ENCODE peak calls at places on chromosomes 4 and X, in four cellular contexts. One of them, this sample, is unnamed.

GRCh38 chr4:77025643-77026321 is 50.0 kb downstream of the CCNI start:
- DNase-seq in stimulated activated CD4-positive, alpha-beta T cell treated with anti-CD3 and anti-CD28 coated beads, Interleukin-12 subunit alpha, Interleukin-12 subunit beta, amount 100 ng/mL, for 4 hours: no peak
- DNase-seq in SW480: no peak
- DNase-seq in RPMI7951: peak
- DNase-seq in this sample: no peak

GRCh38 chrX:123481908-123482873 is 250.7 kb downstream of the THOC2 start:
- DNase-seq in stimulated activated CD4-positive, alpha-beta T cell treated with anti-CD3 and anti-CD28 coated beads, Interleukin-12 subunit alpha, Interleukin-12 subunit beta, amount 100 ng/mL, for 4 hours: no peak
- DNase-seq in SW480: no peak
- DNase-seq in RPMI7951: no peak
- DNase-seq in this sample: no peak

GRCh38 chrX:30938295-30938694 is 49.2 kb upstream of the TAB3 start:
- DNase-seq in stimulated activated CD4-positive, alpha-beta T cell treated with anti-CD3 and anti-CD28 coated beads, Interleukin-12 subunit alpha, Interleukin-12 subunit beta, amount 100 ng/mL, for 4 hours: no peak
- DNase-seq in SW480: no peak
- DNase-seq in RPMI7951: no peak
- DNase-seq in this sample: no peak

GRCh38 chr4:119099227-119099910 is 36.3 kb upstream of the MYOZ2 start:
- DNase-seq in stimulated activated CD4-positive, alpha-beta T cell treated with anti-CD3 and anti-CD28 coated beads, Interleukin-12 subunit alpha, Interleukin-12 subunit beta, amount 100 ng/mL, for 4 hours: no peak
- DNase-seq in SW480: no peak
- DNase-seq in RPMI7951: peak
- DNase-seq in this sample: no peak

GRCh38 chr4:6694177-6694901 is 661 bp downstream of the S100P start:
- DNase-seq in stimulated activated CD4-positive, alpha-beta T cell treated with anti-CD3 and anti-CD28 coated beads, Interleukin-12 subunit alpha, Interleukin-12 subunit beta, amount 100 ng/mL, for 4 hours: no peak
- DNase-seq in SW480: no peak
- DNase-seq in RPMI7951: no peak
- DNase-seq in this sample: no peak

GRCh38 chrX:13851996-13852695 is 35.3 kb upstream of the GPM6B start:
- DNase-seq in stimulated activated CD4-positive, alpha-beta T cell treated with anti-CD3 and anti-CD28 coated beads, Interleukin-12 subunit alpha, Interleukin-12 subunit beta, amount 100 ng/mL, for 4 hours: no peak
- DNase-seq in SW480: peak
- DNase-seq in RPMI7951: no peak
- DNase-seq in this sample: no peak

GRCh38 chr4:139605516-139605915 is 49.5 kb upstream of the SETD7 start:
- DNase-seq in stimulated activated CD4-positive, alpha-beta T cell treated with anti-CD3 and anti-CD28 coated beads, Interleukin-12 subunit alpha, Interleukin-12 subunit beta, amount 100 ng/mL, for 4 hours: no peak
- DNase-seq in SW480: no peak
- DNase-seq in RPMI7951: no peak
- DNase-seq in this sample: no peak

GRCh38 chr4:26105815-26106699 is 192.0 kb downstream of the SMIM20 start:
- DNase-seq in stimulated activated CD4-positive, alpha-beta T cell treated with anti-CD3 and anti-CD28 coated beads, Interleukin-12 subunit alpha, Interleukin-12 subunit beta, amount 100 ng/mL, for 4 hours: no peak
- DNase-seq in SW480: peak
- DNase-seq in RPMI7951: peak
- DNase-seq in this sample: no peak

GRCh38 chr4:22237155-22237751 is 278.6 kb downstream of the ADGRA3 start:
- DNase-seq in stimulated activated CD4-positive, alpha-beta T cell treated with anti-CD3 and anti-CD28 coated beads, Interleukin-12 subunit alpha, Interleukin-12 subunit beta, amount 100 ng/mL, for 4 hours: peak
- DNase-seq in SW480: peak
- DNase-seq in RPMI7951: no peak
- DNase-seq in this sample: peak

GRCh38 chrX:24748196-24748595 is 54.5 kb downstream of the POLA1 start:
- DNase-seq in stimulated activated CD4-positive, alpha-beta T cell treated with anti-CD3 and anti-CD28 coated beads, Interleukin-12 subunit alpha, Interleukin-12 subunit beta, amount 100 ng/mL, for 4 hours: no peak
- DNase-seq in SW480: no peak
- DNase-seq in RPMI7951: no peak
- DNase-seq in this sample: no peak

GRCh38 chrX:44871114-44871645 is 1.8 kb upstream of the KDM6A start:
- DNase-seq in stimulated activated CD4-positive, alpha-beta T cell treated with anti-CD3 and anti-CD28 coated beads, Interleukin-12 subunit alpha, Interleukin-12 subunit beta, amount 100 ng/mL, for 4 hours: no peak
- DNase-seq in SW480: no peak
- DNase-seq in RPMI7951: peak
- DNase-seq in this sample: no peak

GRCh38 chr4:8707045-8707781 is 114.6 kb downstream of the CPZ start:
- DNase-seq in stimulated activated CD4-positive, alpha-beta T cell treated with anti-CD3 and anti-CD28 coated beads, Interleukin-12 subunit alpha, Interleukin-12 subunit beta, amount 100 ng/mL, for 4 hours: no peak
- DNase-seq in SW480: no peak
- DNase-seq in RPMI7951: no peak
- DNase-seq in this sample: peak

GRCh38 chr4:113179091-113179490 is 129.6 kb downstream of the ANK2 start:
- DNase-seq in stimulated activated CD4-positive, alpha-beta T cell treated with anti-CD3 and anti-CD28 coated beads, Interleukin-12 subunit alpha, Interleukin-12 subunit beta, amount 100 ng/mL, for 4 hours: no peak
- DNase-seq in SW480: no peak
- DNase-seq in RPMI7951: no peak
- DNase-seq in this sample: no peak

GRCh38 chr4:16043820-16044554 is 39.8 kb downstream of the PROM1 start:
- DNase-seq in stimulated activated CD4-positive, alpha-beta T cell treated with anti-CD3 and anti-CD28 coated beads, Interleukin-12 subunit alpha, Interleukin-12 subunit beta, amount 100 ng/mL, for 4 hours: no peak
- DNase-seq in SW480: no peak
- DNase-seq in RPMI7951: no peak
- DNase-seq in this sample: no peak